ENCODE peak calls at places on chromosomes 5 and 9, in ten cellular contexts. P, J, H, K, B, R, G, W, U and F are unnamed samples.

GRCh38 chr9:135076143-135076875 is 11.2 kb upstream of the OLFM1 start:
- DNase-seq in P (no peak), J (peak; percentile 40), H (no peak), K (no peak), B (no peak), R (no peak), G (no peak), W (peak; percentile 26), U (no peak), F (no peak)

GRCh38 chr9:26012797-26013594 is 334.8 kb upstream of the TUSC1 start:
- DNase-seq in P (no peak), J (no peak), H (no peak), K (no peak), B (no peak), R (no peak), G (no peak), W (no peak), U (peak; percentile 80), F (no peak)

GRCh38 chr5:98050583-98050982 is 722.9 kb upstream of the RGMB start:
- DNase-seq in P (no peak), J (no peak), H (no peak), K (no peak), B (peak; percentile 15), R (no peak), G (no peak), W (no peak), U (peak; percentile 26), F (no peak)

GRCh38 chr9:131715906-131716305 is 24.0 kb downstream of the RAPGEF1 start:
- DNase-seq in P (no peak), J (no peak), H (no peak), K (no peak), B (no peak), R (no peak), G (peak; percentile 64), W (no peak), U (no peak), F (no peak)

GRCh38 chr5:99033014-99033931 is 104.5 kb upstream of the CHD1 start:
- DNase-seq in P (no peak), J (no peak), H (no peak), K (no peak), B (no peak), R (no peak), G (no peak), W (no peak), U (peak; percentile 36), F (no peak)

GRCh38 chr5:74409166-74409706 is 231.3 kb downstream of the ENC1 start:
- DNase-seq in P (no peak), J (no peak), H (no peak), K (no peak), B (no peak), R (no peak), G (no peak), W (no peak), U (no peak), F (no peak)

GRCh38 chr9:134731497-134732391 is 90.1 kb downstream of the COL5A1 start:
- DNase-seq in P (no peak), J (no peak), H (no peak), K (no peak), B (no peak), R (no peak), G (no peak), W (no peak), U (no peak), F (no peak)

GRCh38 chr5:14256756-14257393 is 113.7 kb downstream of the TRIO start:
- DNase-seq in P (no peak), J (no peak), H (no peak), K (no peak), B (no peak), R (no peak), G (no peak), W (no peak), U (no peak), F (no peak)

GRCh38 chr5:43400082-43400481 is 12.1 kb downstream of the CCL28 start:
- DNase-seq in P (no peak), J (no peak), H (no peak), K (peak; percentile 53), B (no peak), R (no peak), G (no peak), W (no peak), U (peak; percentile 13), F (no peak)

GRCh38 chr5:58459860-58460726 is at the start of gene PLK2:
- DNase-seq in P (peak; percentile 81), J (peak; percentile 97), H (peak; percentile 63), K (peak; percentile 65), B (peak; percentile 96), R (peak; percentile 96), G (peak; percentile 95), W (peak; percentile 83), U (peak; percentile 94), F (peak; percentile 68)

GRCh38 chr5:83401122-83401620 is 70.4 kb upstream of the VCAN start:
- DNase-seq in P (no peak), J (no peak), H (no peak), K (no peak), B (no peak), R (no peak), G (no peak), W (no peak), U (peak; percentile 34), F (no peak)

GRCh38 chr9:130894546-130894945 is 2.1 kb downstream of the QRFP start:
- DNase-seq in P (no peak), J (no peak), H (no peak), K (no peak), B (no peak), R (no peak), G (no peak), W (no peak), U (no peak), F (no peak)

GRCh38 chr9:122991370-122991830 is 42.1 kb upstream of the GPR21 start:
- DNase-seq in P (peak; percentile 10), J (peak; percentile 68), H (no peak), K (peak; percentile 11), B (peak; percentile 63), R (peak; percentile 12), G (no peak), W (no peak), U (peak; percentile 92), F (no peak)

GRCh38 chr9:36145970-36146369 is 9.4 kb downstream of the GLIPR2 start:
- DNase-seq in P (no peak), J (no peak), H (no peak), K (no peak), B (no peak), R (no peak), G (no peak), W (no peak), U (no peak), F (no peak)

GRCh38 chr5:1343931-1344901 is 683 bp downstream of the CLPTM1L start:
- DNase-seq in P (no peak), J (no peak), H (no peak), K (peak; percentile 30), B (peak; percentile 51), R (no peak), G (no peak), W (no peak), U (peak; percentile 45), F (no peak)

GRCh38 chr9:90307177-90307833 is 335.3 kb downstream of the DIRAS2 start:
- DNase-seq in P (no peak), J (no peak), H (no peak), K (no peak), B (peak; percentile 48), R (no peak), G (no peak), W (no peak), U (no peak), F (no peak)

GRCh38 chr5:52922384-52922783 is 66.8 kb upstream of the ITGA2 start:
- DNase-seq in P (no peak), J (peak; percentile 68), H (no peak), K (peak; percentile 10), B (peak; percentile 57), R (no peak), G (no peak), W (peak; percentile 50), U (peak; percentile 92), F (no peak)

GRCh38 chr9:99907208-99907532 is 716 bp downstream of the STX17 start:
- DNase-seq in P (no peak), J (no peak), H (no peak), K (no peak), B (no peak), R (no peak), G (no peak), W (no peak), U (no peak), F (no peak)

GRCh38 chr5:74285876-74286275 is 354.7 kb downstream of the ENC1 start:
- DNase-seq in P (no peak), J (no peak), H (no peak), K (no peak), B (no peak), R (no peak), G (no peak), W (no peak), U (no peak), F (no peak)

GRCh38 chr5:134438641-134439621 is 27.2 kb upstream of the CDKN2AIPNL start:
- DNase-seq in P (no peak), J (peak; percentile 72), H (peak; percentile 76), K (no peak), B (peak; percentile 79), R (no peak), G (peak; percentile 78), W (peak; percentile 92), U (peak; percentile 93), F (no peak)

GRCh38 chr5:29701600-29701999 is 1491.9 kb upstream of the CDH6 start:
- DNase-seq in P (no peak), J (no peak), H (no peak), K (no peak), B (no peak), R (no peak), G (no peak), W (no peak), U (no peak), F (no peak)

GRCh38 chr5:141040093-141040762 is 10.9 kb upstream of the PCDHB1 start:
- DNase-seq in P (no peak), J (no peak), H (peak; percentile 67), K (peak; percentile 37), B (peak; percentile 87), R (no peak), G (peak; percentile 20), W (peak; percentile 77), U (peak; percentile 80), F (peak; percentile 13)

GRCh38 chr5:66511491-66511890 is 84.7 kb upstream of the MAST4 start:
- DNase-seq in P (no peak), J (no peak), H (no peak), K (no peak), B (no peak), R (no peak), G (no peak), W (no peak), U (no peak), F (no peak)

GRCh38 chr5:149930060-149930753 is 14.4 kb downstream of the PDE6A start:
- DNase-seq in P (no peak), J (peak; percentile 33), H (no peak), K (no peak), B (no peak), R (no peak), G (no peak), W (no peak), U (no peak), F (no peak)

GRCh38 chr5:32794086-32794485 is 83.0 kb downstream of the NPR3 start:
- DNase-seq in P (no peak), J (no peak), H (no peak), K (peak; percentile 5), B (no peak), R (no peak), G (no peak), W (peak; percentile 33), U (peak; percentile 28), F (no peak)

GRCh38 chr5:55600536-55601208 is 65.9 kb upstream of the PLPP1 start:
- DNase-seq in P (no peak), J (peak; percentile 72), H (no peak), K (no peak), B (peak; percentile 63), R (no peak), G (no peak), W (no peak), U (peak; percentile 76), F (no peak)